ENCODE peak calls at places on chromosomes 3 and 15, in four cellular contexts. One of them, this sample, is unnamed.

GRCh38 chr15:86002444-86002843 is 77.2 kb upstream of the AGBL1 start:
- DNase-seq in K562: no peak
- DNase-seq in HepG2: no peak
- DNase-seq in GM12878: no peak
- DNase-seq in this sample: no peak

GRCh38 chr3:46931631-46932441 is 44.7 kb downstream of the CCDC12 start:
- DNase-seq in GM12878: peak
- DNase-seq in K562: no peak
- DNase-seq in HepG2: peak
- DNase-seq in this sample: no peak

GRCh38 chr15:40427188-40427587 is 13.6 kb upstream of the BAHD1 start:
- DNase-seq in HepG2: no peak
- DNase-seq in K562: peak
- DNase-seq in GM12878: no peak
- DNase-seq in this sample: no peak

GRCh38 chr15:47003568-47003967 is 713.7 kb upstream of the SEMA6D start:
- DNase-seq in GM12878: no peak
- DNase-seq in HepG2: no peak
- DNase-seq in K562: no peak
- DNase-seq in this sample: no peak

GRCh38 chr3:12253521-12253920 is 35.3 kb upstream of the PPARG start:
- DNase-seq in GM12878: no peak
- DNase-seq in K562: no peak
- DNase-seq in HepG2: no peak
- DNase-seq in this sample: no peak

GRCh38 chr3:100400424-100400781 is 486 bp downstream of the TOMM70 start:
- DNase-seq in HepG2: peak
- DNase-seq in GM12878: no peak
- DNase-seq in K562: no peak
- DNase-seq in this sample: no peak

GRCh38 chr15:60575995-60576394 is 97.1 kb upstream of the ICE2 start:
- DNase-seq in K562: no peak
- DNase-seq in GM12878: no peak
- DNase-seq in HepG2: peak
- DNase-seq in this sample: no peak

GRCh38 chr3:152109038-152109437 is 159.7 kb upstream of the MBNL1 start:
- DNase-seq in GM12878: no peak
- DNase-seq in HepG2: no peak
- DNase-seq in K562: peak
- DNase-seq in this sample: no peak

GRCh38 chr3:17755836-17756235 is 13.4 kb upstream of the TBC1D5 start:
- DNase-seq in HepG2: no peak
- DNase-seq in GM12878: no peak
- DNase-seq in K562: no peak
- DNase-seq in this sample: no peak

GRCh38 chr15:94174399-94174802 is 57.0 kb upstream of the MCTP2 start:
- DNase-seq in HepG2: no peak
- DNase-seq in GM12878: peak
- DNase-seq in K562: no peak
- DNase-seq in this sample: no peak

GRCh38 chr3:152272771-152273242 is 4.1 kb downstream of the MBNL1 start:
- DNase-seq in GM12878: no peak
- DNase-seq in K562: no peak
- DNase-seq in HepG2: no peak
- DNase-seq in this sample: no peak

GRCh38 chr3:161420746-161421145 is 49.4 kb upstream of the SPTSSB start:
- DNase-seq in HepG2: peak
- DNase-seq in GM12878: no peak
- DNase-seq in K562: no peak
- DNase-seq in this sample: no peak
- TF ChIP-seq YY1 in HepG2: no peak
- TF ChIP-seq YY1 in GM12878: no peak
- TF ChIP-seq YY1 in K562: no peak
- TF ChIP-seq YY1 in this sample: no peak

GRCh38 chr3:171792549-171792948 is 17.7 kb downstream of the PLD1 start:
- DNase-seq in GM12878: no peak
- DNase-seq in HepG2: peak
- DNase-seq in K562: no peak
- DNase-seq in this sample: no peak

GRCh38 chr3:171790574-171790897 is 19.7 kb downstream of the PLD1 start:
- DNase-seq in HepG2: no peak
- DNase-seq in K562: no peak
- DNase-seq in GM12878: no peak
- DNase-seq in this sample: no peak

GRCh38 chr3:171791695-171792082 is 18.6 kb downstream of the PLD1 start:
- DNase-seq in GM12878: no peak
- DNase-seq in K562: no peak
- DNase-seq in HepG2: peak
- DNase-seq in this sample: no peak

GRCh38 chr3:171789759-171790505 is 20.4 kb downstream of the PLD1 start:
- DNase-seq in GM12878: no peak
- DNase-seq in HepG2: no peak
- DNase-seq in K562: no peak
- DNase-seq in this sample: no peak

GRCh38 chr3:171790898-171791694 is 19.2 kb downstream of the PLD1 start:
- DNase-seq in GM12878: no peak
- DNase-seq in K562: no peak
- DNase-seq in HepG2: no peak
- DNase-seq in this sample: no peak
- TF ChIP-seq REST in GM12878: no peak
- TF ChIP-seq REST in K562: no peak
- TF ChIP-seq REST in HepG2: no peak
- TF ChIP-seq REST in this sample: no peak

DNA sequence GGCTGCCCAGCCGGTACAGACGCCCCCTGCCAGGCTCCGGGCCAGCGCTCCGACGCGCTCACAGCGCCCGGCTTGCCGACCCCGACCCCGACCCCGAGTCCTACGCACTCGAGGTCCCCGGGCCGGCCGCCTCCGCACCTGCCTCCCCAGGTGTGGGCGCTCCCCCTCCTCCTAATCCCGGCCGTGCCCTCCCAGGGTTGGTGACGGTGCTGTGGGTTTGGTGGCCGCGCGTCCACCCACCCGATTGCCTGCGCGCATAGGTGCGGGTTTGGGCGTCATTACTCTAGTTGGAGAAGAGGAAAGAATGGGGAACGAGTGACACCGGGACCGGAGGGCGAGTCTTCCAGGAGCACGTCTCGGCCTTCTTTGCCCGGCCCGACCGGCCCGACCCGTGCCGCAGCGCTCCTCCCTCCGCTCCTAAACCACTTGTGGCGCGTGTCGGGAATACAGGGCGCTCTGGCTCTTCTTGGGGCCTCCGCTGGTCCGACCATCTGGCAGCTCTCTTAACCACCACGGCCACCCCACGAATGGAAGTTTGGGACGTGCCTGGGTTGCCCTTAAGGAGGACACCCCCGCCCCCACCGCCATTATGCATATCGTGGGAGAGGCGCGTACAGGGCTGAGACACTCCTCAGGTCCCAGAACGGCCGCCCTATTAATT is 814 bp upstream of the THRB start:
- DNase-seq in HepG2: peak
- DNase-seq in K562: peak
- DNase-seq in GM12878: no peak
- DNase-seq in this sample: peak
- TF ChIP-seq EZH2 in HepG2: no peak
- TF ChIP-seq EZH2 in K562: no peak
- TF ChIP-seq EZH2 in GM12878: no peak
- TF ChIP-seq EZH2 in this sample: no peak

DNA sequence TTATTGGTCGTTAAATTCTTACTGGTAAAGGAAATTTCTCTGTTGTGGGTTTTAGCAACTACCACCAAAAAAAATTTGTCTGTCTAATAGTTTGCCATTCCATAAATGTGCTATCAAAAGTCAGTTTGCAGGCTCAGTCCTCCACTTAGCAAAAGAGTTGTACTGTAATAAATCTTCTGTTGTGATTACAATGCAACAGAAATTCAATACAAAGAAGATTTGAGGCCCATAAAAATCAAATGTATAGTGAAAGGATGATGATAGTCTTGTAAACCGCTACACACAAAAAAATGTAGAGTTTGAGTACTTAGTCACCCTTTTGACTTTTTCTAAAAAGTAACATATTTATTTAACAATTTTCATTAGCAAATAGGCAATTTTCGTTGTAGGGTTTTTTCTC is 251.7 kb downstream of the VGLL3 start:
- DNase-seq in GM12878: no peak
- DNase-seq in HepG2: no peak
- DNase-seq in K562: no peak
- DNase-seq in this sample: no peak
- TF ChIP-seq YY1 in GM12878: no peak
- TF ChIP-seq YY1 in HepG2: no peak
- TF ChIP-seq YY1 in K562: no peak
- TF ChIP-seq YY1 in this sample: no peak

GRCh38 chr3:150220041-150220440 is 188.1 kb upstream of the TSC22D2 start:
- DNase-seq in K562: no peak
- DNase-seq in GM12878: no peak
- DNase-seq in HepG2: no peak
- DNase-seq in this sample: no peak

GRCh38 chr3:150222190-150222548 is 185.9 kb upstream of the TSC22D2 start:
- DNase-seq in HepG2: no peak
- DNase-seq in GM12878: no peak
- DNase-seq in K562: no peak
- DNase-seq in this sample: no peak

GRCh38 chr3:150218841-150219240 is 189.3 kb upstream of the TSC22D2 start:
- DNase-seq in GM12878: no peak
- DNase-seq in K562: no peak
- DNase-seq in HepG2: no peak
- DNase-seq in this sample: no peak

GRCh38 chr3:150222646-150223045 is 185.5 kb upstream of the TSC22D2 start:
- DNase-seq in GM12878: no peak
- DNase-seq in HepG2: no peak
- DNase-seq in K562: no peak
- DNase-seq in this sample: no peak

GRCh38 chr3:150220791-150221190 is 187.3 kb upstream of the TSC22D2 start:
- DNase-seq in GM12878: no peak
- DNase-seq in K562: no peak
- DNase-seq in HepG2: no peak
- DNase-seq in this sample: no peak
- TF ChIP-seq REST in GM12878: no peak
- TF ChIP-seq REST in K562: no peak
- TF ChIP-seq REST in HepG2: no peak
- TF ChIP-seq REST in this sample: no peak

GRCh38 chr3:147415819-147416218 is 6.7 kb downstream of the ZIC1 start:
- DNase-seq in HepG2: no peak
- DNase-seq in K562: no peak
- DNase-seq in GM12878: no peak
- DNase-seq in this sample: no peak

GRCh38 chr3:147413712-147414325 is 4.7 kb downstream of the ZIC1 start:
- DNase-seq in HepG2: no peak
- DNase-seq in K562: no peak
- DNase-seq in GM12878: no peak
- DNase-seq in this sample: no peak

GRCh38 chr3:147412917-147413711 is 3.9 kb downstream of the ZIC1 start:
- DNase-seq in GM12878: no peak
- DNase-seq in HepG2: no peak
- DNase-seq in K562: no peak
- DNase-seq in this sample: no peak

GRCh38 chr3:147415337-147415736 is 6.2 kb downstream of the ZIC1 start:
- DNase-seq in GM12878: no peak
- DNase-seq in HepG2: no peak
- DNase-seq in K562: no peak
- DNase-seq in this sample: no peak

GRCh38 chr3:147414369-147415135 is 5.4 kb downstream of the ZIC1 start:
- DNase-seq in K562: no peak
- DNase-seq in GM12878: no peak
- DNase-seq in HepG2: no peak
- DNase-seq in this sample: no peak
- TF ChIP-seq EZH2 in K562: no peak
- TF ChIP-seq EZH2 in GM12878: no peak
- TF ChIP-seq EZH2 in HepG2: no peak
- TF ChIP-seq EZH2 in this sample: no peak

DNA sequence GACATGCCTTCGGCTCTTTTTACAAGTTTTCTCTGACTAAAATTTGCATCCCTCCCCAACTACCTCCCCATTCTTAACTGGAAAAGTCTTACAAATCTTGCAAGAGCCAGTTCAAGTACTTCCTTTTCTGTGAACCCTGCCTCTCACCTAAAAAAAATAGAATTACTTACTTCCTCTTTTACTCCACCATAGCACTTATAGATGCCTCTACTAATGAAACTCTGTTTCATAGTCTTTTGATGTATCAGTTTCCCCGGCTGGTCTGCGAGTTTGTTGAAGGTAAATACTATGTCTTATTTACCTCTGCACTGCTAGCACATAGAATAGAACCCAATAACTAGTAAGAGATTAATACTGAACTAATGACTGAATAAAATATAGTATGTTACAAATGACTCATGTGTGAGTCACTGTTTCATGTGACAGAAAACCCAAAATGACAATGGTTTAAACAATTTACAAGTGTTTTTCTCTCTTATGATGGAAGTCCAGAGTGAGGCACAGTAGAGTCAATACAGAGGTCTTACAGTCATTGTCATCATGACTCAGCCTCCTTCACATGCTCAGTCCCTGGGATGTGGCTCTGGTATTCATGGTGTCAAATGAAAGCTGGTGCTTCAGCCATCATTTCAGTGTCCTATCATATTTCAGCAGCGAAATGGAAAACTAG is 393.5 kb downstream of the RSL24D1 start:
- DNase-seq in HepG2: no peak
- DNase-seq in GM12878: peak
- DNase-seq in K562: no peak
- DNase-seq in this sample: no peak
- TF ChIP-seq YY1 in HepG2: no peak
- TF ChIP-seq YY1 in GM12878: no peak
- TF ChIP-seq YY1 in K562: no peak
- TF ChIP-seq YY1 in this sample: no peak

GRCh38 chr15:99123706-99124451 is 19.0 kb downstream of the SYNM start:
- DNase-seq in GM12878: no peak
- DNase-seq in K562: peak
- DNase-seq in HepG2: peak
- DNase-seq in this sample: peak
- TF ChIP-seq REST in GM12878: no peak
- TF ChIP-seq REST in K562: no peak
- TF ChIP-seq REST in HepG2: no peak
- TF ChIP-seq REST in this sample: no peak